ENCODE peak calls at places on chromosomes 7 and 10, in six cellular contexts. Q, F, X, P, V and T are unnamed samples.

GRCh38 chr10:67818323-67818722 is 19.7 kb downstream of the DNAJC12 start:
- DNase-seq in V (no peak), X (no peak), Q (no peak), P (no peak), F (peak), T (no peak)

GRCh38 chr7:140526901-140527664 is 47.8 kb upstream of the MKRN1 start:
- DNase-seq in V (no peak), P (no peak), Q (no peak), F (no peak), X (no peak), T (no peak)

GRCh38 chr7:69953319-69954067 is 355.2 kb downstream of the AUTS2 start:
- DNase-seq in F (no peak), P (no peak), V (no peak), X (no peak), Q (no peak), T (no peak)

GRCh38 chr10:29658984-29659769 is 24.4 kb upstream of the SVIL start:
- DNase-seq in Q (no peak), F (peak), V (peak), X (peak), P (no peak), T (peak)

GRCh38 chr7:3978839-3979238 is 677.8 kb downstream of the SDK1 start:
- DNase-seq in X (no peak), Q (no peak), F (no peak), P (no peak), V (no peak), T (no peak)

GRCh38 chr7:38318241-38318640 is 44.8 kb upstream of the TARP start:
- DNase-seq in Q (no peak), X (no peak), P (no peak), F (no peak), V (no peak), T (no peak)

GRCh38 chr7:132141109-132141508 is 435.2 kb downstream of the PLXNA4 start:
- DNase-seq in P (no peak), V (no peak), X (no peak), F (no peak), Q (no peak), T (no peak)

GRCh38 chr7:51138121-51139085 is 178.2 kb downstream of the COBL start:
- DNase-seq in X (no peak), F (no peak), Q (no peak), V (no peak), P (peak), T (no peak)

GRCh38 chr7:140039071-140039470 is 23.7 kb downstream of the PARP12 start:
- DNase-seq in Q (no peak), P (no peak), F (no peak), X (no peak), V (no peak), T (no peak)

GRCh38 chr7:28329616-28330373 is 82.5 kb upstream of the CREB5 start:
- DNase-seq in F (no peak), V (no peak), X (no peak), P (no peak), Q (no peak), T (no peak)

GRCh38 chr7:90816511-90817142 is 220.5 kb downstream of the CDK14 start:
- DNase-seq in V (no peak), Q (peak), F (peak), P (no peak), X (no peak), T (no peak)

GRCh38 chr7:129315916-129316315 is 91.1 kb downstream of the AHCYL2 start:
- DNase-seq in Q (no peak), F (no peak), P (no peak), V (no peak), X (no peak), T (no peak)

GRCh38 chr7:111763221-111763791 is 201.0 kb upstream of the IMMP2L start:
- DNase-seq in F (peak), V (peak), Q (peak), X (peak), P (no peak), T (no peak)

GRCh38 chr10:61301560-61301959 is 151.6 kb downstream of the TMEM26 start:
- DNase-seq in F (no peak), X (no peak), V (no peak), Q (peak), P (no peak), T (no peak)

GRCh38 chr7:139580435-139580834 is 57.0 kb downstream of the CLEC2L start:
- DNase-seq in F (no peak), P (no peak), V (no peak), Q (no peak), X (no peak), T (no peak)

GRCh38 chr7:150450491-150450992 is at the start of gene GIMAP8:
- DNase-seq in X (peak), Q (no peak), F (no peak), V (no peak), P (no peak), T (no peak)

GRCh38 chr10:70255329-70256299 is 22.4 kb upstream of the PPA1 start:
- DNase-seq in V (no peak), F (peak), X (no peak), Q (no peak), P (no peak), T (no peak)

GRCh38 chr7:4179616-4180380 is 502.3 kb upstream of the FOXK1 start:
- DNase-seq in P (no peak), Q (no peak), F (no peak), X (no peak), V (no peak), T (no peak)

GRCh38 chr7:21867816-21868646 is 77.7 kb downstream of the CDCA7L start:
- DNase-seq in F (no peak), P (no peak), V (no peak), Q (no peak), X (no peak), T (no peak)

GRCh38 chr10:30125484-30125883 is 66.1 kb upstream of the JCAD start:
- DNase-seq in V (no peak), Q (no peak), P (no peak), X (no peak), F (no peak), T (no peak)

GRCh38 chr10:43108951-43109350 is 29.3 kb upstream of the CSGALNACT2 start:
- DNase-seq in Q (no peak), P (no peak), F (no peak), V (no peak), X (no peak), T (no peak)

GRCh38 chr10:13528875-13529713 is at the start of gene BEND7:
- DNase-seq in F (no peak), V (peak), Q (peak), P (peak), X (peak), T (peak)

GRCh38 chr10:111085690-111086353 is 9.0 kb downstream of the ADRA2A start:
- DNase-seq in F (no peak), X (no peak), P (no peak), V (no peak), Q (no peak), T (no peak)

GRCh38 chr7:87144173-87144657 is 8.0 kb upstream of the DMTF1 start:
- DNase-seq in X (peak), P (no peak), V (no peak), F (no peak), Q (no peak), T (peak)

GRCh38 chr7:158361326-158361946 is 226.2 kb downstream of the PTPRN2 start:
- DNase-seq in P (peak), V (no peak), X (no peak), Q (no peak), F (no peak), T (no peak)

GRCh38 chr10:84540617-84541288 is 212.4 kb downstream of the CCSER2 start:
- DNase-seq in X (peak), F (peak), V (peak), Q (no peak), P (peak), T (peak)

DNA sequence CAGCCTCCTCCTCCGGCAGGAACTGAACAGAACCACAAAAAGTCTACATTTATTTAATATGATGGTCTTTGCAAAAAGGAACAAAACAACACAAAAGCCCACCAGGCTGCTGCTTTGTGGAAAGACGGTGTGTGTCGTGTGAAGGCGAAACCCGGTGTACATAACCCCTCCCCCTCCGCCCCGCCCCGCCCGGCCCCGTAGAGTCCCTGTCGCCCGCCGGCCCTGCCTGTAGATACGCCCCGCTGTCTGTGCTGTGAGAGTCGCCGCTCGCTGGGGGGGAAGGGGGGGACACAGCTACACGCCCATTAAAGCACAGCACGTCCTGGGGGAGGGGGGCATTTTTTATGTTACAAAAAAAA is 83.3 kb downstream of the PAX2 start:
- DNase-seq in V (peak), P (no peak), X (no peak), Q (peak), F (no peak), T (peak)
- TF ChIP-seq TAF1 in V (no peak), P (no peak), X (no peak), Q (no peak), F (no peak), T (no peak)

GRCh38 chr7:104971290-104972071 is 42.5 kb upstream of the KMT2E start:
- DNase-seq in V (no peak), F (peak), Q (no peak), X (no peak), P (no peak), T (no peak)
- TF ChIP-seq TAF1 in V (no peak), F (no peak), Q (no peak), X (no peak), P (no peak), T (no peak)

GRCh38 chr10:93077860-93078337 is 4.2 kb downstream of the CYP26A1 start:
- DNase-seq in X (no peak), V (peak), Q (no peak), P (no peak), F (no peak), T (no peak)
- TF ChIP-seq TAF1 in X (no peak), V (no peak), Q (no peak), P (no peak), F (no peak), T (no peak)

GRCh38 chr10:87603196-87603595 is 56.5 kb upstream of the PAPSS2 start:
- DNase-seq in Q (no peak), F (no peak), X (no peak), P (no peak), V (no peak), T (no peak)

GRCh38 chr10:87608756-87609155 is 50.9 kb upstream of the PAPSS2 start:
- DNase-seq in Q (peak), P (no peak), X (no peak), F (no peak), V (no peak), T (no peak)

GRCh38 chr10:87603769-87604168 is 55.9 kb upstream of the PAPSS2 start:
- DNase-seq in X (no peak), Q (no peak), P (no peak), V (no peak), F (no peak), T (no peak)

GRCh38 chr10:87605656-87606308 is 53.9 kb upstream of the PAPSS2 start:
- DNase-seq in P (no peak), F (no peak), Q (no peak), X (no peak), V (no peak), T (no peak)
- TF ChIP-seq TAF1 in P (no peak), F (no peak), Q (no peak), X (no peak), V (no peak), T (no peak)

GRCh38 chr7:39891879-39892278 is 58.2 kb upstream of the CDK13 start:
- DNase-seq in Q (no peak), X (no peak), V (no peak), P (no peak), F (no peak), T (no peak)

GRCh38 chr7:39888171-39888853 is 61.7 kb upstream of the CDK13 start:
- DNase-seq in P (peak), X (no peak), V (no peak), Q (no peak), F (no peak), T (no peak)

GRCh38 chr7:39890411-39890810 is 59.6 kb upstream of the CDK13 start:
- DNase-seq in F (no peak), V (no peak), Q (no peak), P (no peak), X (no peak), T (no peak)

GRCh38 chr7:39894904-39895303 is 55.2 kb upstream of the CDK13 start:
- DNase-seq in Q (no peak), X (no peak), F (no peak), V (no peak), P (peak), T (no peak)

DNA sequence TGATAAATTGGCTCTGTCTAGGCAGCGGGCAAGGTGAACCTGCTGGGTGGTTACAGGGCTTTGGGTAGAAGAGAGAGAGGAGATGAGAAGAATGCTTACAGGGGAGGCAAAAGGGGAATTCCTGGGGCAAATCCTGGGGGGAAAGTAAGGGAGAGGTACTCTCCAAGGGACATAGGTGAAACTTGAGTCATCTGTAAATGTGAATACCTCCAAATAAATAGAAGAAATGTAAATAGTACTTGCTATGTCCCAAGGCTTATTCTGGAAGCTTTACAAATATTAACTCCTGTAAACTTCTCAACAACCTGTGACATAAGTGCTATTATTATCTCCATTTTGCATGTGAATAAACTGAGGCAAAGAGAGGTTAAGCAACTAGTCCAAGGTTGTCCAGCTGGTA is 57.7 kb upstream of the CDK13 start:
- DNase-seq in P (no peak), V (no peak), F (no peak), X (no peak), Q (no peak), T (no peak)
- TF ChIP-seq TAF1 in P (no peak), V (no peak), F (no peak), X (no peak), Q (no peak), T (no peak)

GRCh38 chr7:54880326-54880989 is 121.4 kb upstream of the SEC61G start:
- DNase-seq in Q (no peak), P (no peak), X (no peak), V (no peak), F (peak), T (no peak)
- TF ChIP-seq TAF1 in Q (no peak), P (no peak), X (no peak), V (no peak), F (no peak), T (no peak)

DNA sequence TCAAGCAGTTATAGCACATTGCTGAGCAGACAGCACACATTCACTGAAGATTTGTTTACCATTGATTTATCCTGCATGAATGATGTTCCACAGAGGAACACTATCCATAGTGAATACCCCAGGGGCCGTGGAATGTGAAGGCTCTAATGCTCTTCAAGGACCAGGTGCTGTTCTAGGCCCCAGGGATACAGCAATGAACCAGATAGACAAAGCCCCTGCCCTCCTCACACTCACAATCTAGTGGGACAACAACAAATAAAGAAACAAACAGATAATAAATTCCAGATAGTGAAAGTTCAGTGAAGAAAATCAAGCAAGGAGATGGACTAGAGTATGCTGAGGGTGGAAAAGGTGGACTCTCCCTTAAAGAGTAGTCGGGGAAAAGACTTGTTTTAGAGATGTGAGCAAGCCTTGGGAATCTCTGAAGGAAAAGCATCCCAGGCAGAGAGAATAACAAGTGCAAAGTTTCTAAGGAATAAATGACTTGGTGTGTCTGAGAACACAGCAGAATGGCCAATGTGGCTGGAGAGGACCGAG is 117.7 kb downstream of the CCDC71L start:
- DNase-seq in X (no peak), Q (no peak), P (no peak), V (no peak), F (no peak), T (no peak)
- TF ChIP-seq TAF1 in X (no peak), Q (no peak), P (no peak), V (no peak), F (no peak), T (no peak)

DNA sequence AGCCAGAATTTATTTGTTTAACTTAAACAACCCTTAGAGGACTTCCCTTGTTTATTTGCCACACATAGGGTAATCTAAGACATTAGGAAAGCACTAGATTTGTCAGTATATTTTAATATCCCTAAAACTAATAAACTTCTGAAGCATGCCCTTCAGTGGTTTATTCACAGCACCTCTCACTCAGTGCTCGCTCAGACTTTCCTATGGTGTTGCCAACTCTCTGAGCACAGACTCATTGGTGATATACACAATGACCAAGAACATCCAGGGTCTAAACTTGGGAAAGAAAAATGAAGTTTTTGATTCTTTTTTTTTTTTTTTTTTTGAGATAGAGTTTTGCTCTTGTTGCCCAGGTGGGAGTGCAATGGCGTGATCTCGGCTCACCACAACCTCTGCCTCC is 82.2 kb downstream of the RAB11FIP2 start:
- DNase-seq in F (no peak), Q (no peak), P (no peak), V (no peak), X (no peak), T (no peak)
- TF ChIP-seq TAF1 in F (no peak), Q (no peak), P (no peak), V (no peak), X (no peak), T (no peak)

DNA sequence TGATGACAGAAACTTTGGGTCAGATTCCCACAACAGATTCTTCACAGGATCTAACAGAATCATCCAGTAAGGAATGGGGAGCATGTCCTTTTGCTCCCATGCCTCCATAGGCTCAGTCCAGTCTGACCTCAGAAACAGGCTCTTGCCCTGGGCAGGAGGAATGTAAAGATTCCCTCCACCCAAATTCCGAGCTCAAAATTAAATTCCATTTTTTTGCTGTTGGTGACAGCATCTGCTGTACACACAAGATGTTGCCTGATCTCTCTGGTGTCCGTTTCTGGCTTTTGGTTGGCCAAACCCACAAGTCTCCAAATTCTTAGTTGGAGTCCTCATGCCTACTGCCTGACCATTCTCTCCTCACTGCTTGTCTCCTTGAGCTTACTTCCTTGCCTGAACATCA is 53.7 kb downstream of the SEM1 start:
- DNase-seq in Q (no peak), F (no peak), X (no peak), V (no peak), P (no peak), T (no peak)
- TF ChIP-seq TAF1 in Q (no peak), F (no peak), X (no peak), V (no peak), P (no peak), T (no peak)